ENCODE peak calls at places on chromosomes 1 and 21, in four cellular contexts. One of them, this sample, is unnamed.

GRCh38 chr1:203340112-203340804 is 10.7 kb downstream of the FMOD start:
- DNase-seq in GM12878: no peak
- DNase-seq in HCT116: peak; percentile 76
- DNase-seq in H1: no peak
- DNase-seq in this sample: peak; percentile 88

GRCh38 chr1:181141431-181141910 is 53.0 kb downstream of the IER5 start:
- DNase-seq in GM12878: no peak
- DNase-seq in HCT116: no peak
- DNase-seq in H1: no peak
- DNase-seq in this sample: peak; percentile 88

GRCh38 chr1:221712198-221712684 is 29.6 kb downstream of the DUSP10 start:
- DNase-seq in GM12878: no peak
- DNase-seq in HCT116: no peak
- DNase-seq in H1: no peak
- DNase-seq in this sample: peak; percentile 39

GRCh38 chr1:181423301-181423918 is 59.9 kb upstream of the CACNA1E start:
- DNase-seq in GM12878: no peak
- DNase-seq in H1: peak; percentile 5
- DNase-seq in HCT116: peak; percentile 36
- DNase-seq in this sample: peak; percentile 45

GRCh38 chr1:15684042-15684461 is at the start of gene PLEKHM2:
- DNase-seq in GM12878: no peak
- DNase-seq in H1: no peak
- DNase-seq in HCT116: no peak
- DNase-seq in this sample: peak; percentile 88

GRCh38 chr1:234315091-234315541 is 58.1 kb upstream of the COA6 start:
- DNase-seq in GM12878: no peak
- DNase-seq in H1: no peak
- DNase-seq in HCT116: no peak
- DNase-seq in this sample: no peak

GRCh38 chr21:39004776-39005605 is 178.3 kb downstream of the PSMG1 start:
- DNase-seq in H1: no peak
- DNase-seq in GM12878: no peak
- DNase-seq in HCT116: no peak
- DNase-seq in this sample: peak; percentile 25

GRCh38 chr1:17569200-17570139 is 30.0 kb downstream of the ARHGEF10L start:
- DNase-seq in GM12878: no peak
- DNase-seq in HCT116: peak; percentile 58
- DNase-seq in H1: no peak
- DNase-seq in this sample: peak; percentile 75

GRCh38 chr1:19750882-19751276 is 48.8 kb downstream of the TMCO4 start:
- DNase-seq in GM12878: no peak
- DNase-seq in H1: no peak
- DNase-seq in HCT116: no peak
- DNase-seq in this sample: no peak

GRCh38 chr1:49045371-49045770 is 268.7 kb upstream of the BEND5 start:
- DNase-seq in GM12878: no peak
- DNase-seq in H1: no peak
- DNase-seq in HCT116: no peak
- DNase-seq in this sample: no peak

GRCh38 chr1:164765993-164766720 is 207.2 kb downstream of the PBX1 start:
- DNase-seq in HCT116: no peak
- DNase-seq in H1: no peak
- DNase-seq in GM12878: no peak
- DNase-seq in this sample: no peak

GRCh38 chr1:191022856-191023255 is 545.2 kb upstream of the BRINP3 start:
- DNase-seq in H1: no peak
- DNase-seq in HCT116: no peak
- DNase-seq in GM12878: no peak
- DNase-seq in this sample: no peak

GRCh38 chr1:12617511-12617900 is 504 bp downstream of the DHRS3 start:
- DNase-seq in GM12878: no peak
- DNase-seq in H1: no peak
- DNase-seq in HCT116: no peak
- DNase-seq in this sample: no peak

GRCh38 chr21:31351438-31351837 is 7.4 kb upstream of the TIAM1 start:
- DNase-seq in GM12878: no peak
- DNase-seq in HCT116: no peak
- DNase-seq in H1: peak; percentile 23
- DNase-seq in this sample: no peak

GRCh38 chr1:175628548-175629317 is 114.7 kb downstream of the TNR start:
- DNase-seq in HCT116: no peak
- DNase-seq in H1: no peak
- DNase-seq in GM12878: no peak
- DNase-seq in this sample: no peak

GRCh38 chr1:85606414-85606800 is 25.8 kb downstream of the CCN1 start:
- DNase-seq in GM12878: no peak
- DNase-seq in H1: no peak
- DNase-seq in HCT116: no peak
- DNase-seq in this sample: no peak

GRCh38 chr1:219535021-219535420 is 77.9 kb downstream of the ZC3H11B start:
- DNase-seq in H1: no peak
- DNase-seq in GM12878: no peak
- DNase-seq in HCT116: no peak
- DNase-seq in this sample: no peak

GRCh38 chr1:197435224-197435623 is 167.2 kb downstream of the CRB1 start:
- DNase-seq in H1: no peak
- DNase-seq in GM12878: no peak
- DNase-seq in HCT116: no peak
- DNase-seq in this sample: no peak

GRCh38 chr1:78511334-78511733 is 20.6 kb downstream of the PTGFR start:
- DNase-seq in GM12878: no peak
- DNase-seq in HCT116: no peak
- DNase-seq in H1: no peak
- DNase-seq in this sample: no peak

GRCh38 chr1:214670098-214670497 is 67.1 kb downstream of the CENPF start:
- DNase-seq in HCT116: no peak
- DNase-seq in H1: no peak
- DNase-seq in GM12878: no peak
- DNase-seq in this sample: no peak

GRCh38 chr1:3651939-3652537 is at the start of gene TP73:
- DNase-seq in HCT116: peak; percentile 21
- DNase-seq in H1: no peak
- DNase-seq in GM12878: no peak
- DNase-seq in this sample: peak; percentile 86

GRCh38 chr1:240027059-240027462 is 64.6 kb upstream of the FMN2 start:
- DNase-seq in GM12878: no peak
- DNase-seq in H1: no peak
- DNase-seq in HCT116: no peak
- DNase-seq in this sample: peak; percentile 40

GRCh38 chr1:38463074-38463473 is 396.5 kb downstream of the RRAGC start:
- DNase-seq in GM12878: no peak
- DNase-seq in H1: no peak
- DNase-seq in HCT116: no peak
- DNase-seq in this sample: no peak

GRCh38 chr1:212638419-212639151 is 30.0 kb downstream of the ATF3 start:
- DNase-seq in GM12878: no peak
- DNase-seq in H1: no peak
- DNase-seq in HCT116: no peak
- DNase-seq in this sample: no peak

GRCh38 chr1:242454262-242455051 is 70.0 kb downstream of the PLD5 start:
- DNase-seq in GM12878: no peak
- DNase-seq in HCT116: peak; percentile 3
- DNase-seq in H1: no peak
- DNase-seq in this sample: peak; percentile 45

GRCh38 chr1:10556430-10557005 is 81.8 kb downstream of the PEX14 start:
- DNase-seq in H1: no peak
- DNase-seq in GM12878: no peak
- DNase-seq in HCT116: no peak
- DNase-seq in this sample: no peak

GRCh38 chr1:9202240-9202870 is 32.2 kb upstream of the H6PD start:
- DNase-seq in H1: no peak
- DNase-seq in GM12878: no peak
- DNase-seq in HCT116: no peak
- DNase-seq in this sample: no peak
- TF ChIP-seq EGR1 in H1: no peak
- TF ChIP-seq EGR1 in GM12878: no peak
- TF ChIP-seq EGR1 in HCT116: no peak
- TF ChIP-seq EGR1 in this sample: no peak

DNA sequence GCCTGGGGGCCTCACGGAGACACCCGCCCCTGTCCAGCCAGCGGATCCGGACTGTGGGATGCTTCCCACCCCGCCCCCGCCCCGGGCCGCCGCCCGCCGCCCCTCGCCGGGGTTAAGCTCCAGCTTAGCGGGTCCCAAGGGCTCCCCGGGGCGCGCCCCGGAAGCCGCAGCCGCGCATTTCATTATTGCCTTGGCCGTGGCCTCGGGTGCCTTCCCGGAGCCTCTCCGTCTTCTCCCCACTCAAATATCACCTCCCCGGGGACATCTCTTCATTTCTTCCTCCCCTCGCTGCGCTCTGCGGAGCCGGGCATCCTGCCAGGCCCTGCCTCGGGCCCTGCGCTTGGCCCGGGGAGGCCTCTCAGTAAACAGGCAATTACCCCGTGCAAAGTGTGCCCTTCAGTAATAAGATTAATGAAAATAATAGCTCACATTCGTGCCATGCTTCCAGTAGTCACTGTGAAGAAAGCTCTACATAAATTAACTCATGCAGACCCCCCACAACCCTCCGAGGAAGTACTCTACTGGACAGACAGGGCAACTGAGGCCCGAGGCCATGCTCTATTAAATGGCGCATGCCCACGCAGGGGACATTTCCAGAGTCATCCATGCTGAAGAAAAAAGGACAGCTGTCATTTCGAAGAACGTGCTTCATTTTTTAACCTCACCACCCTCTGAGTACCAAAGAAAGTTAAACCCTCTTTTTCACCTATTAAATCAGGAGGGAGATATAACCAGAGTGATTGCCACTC is 49.9 kb upstream of the LAPTM5 start:
- DNase-seq in GM12878: no peak
- DNase-seq in HCT116: no peak
- DNase-seq in H1: no peak
- DNase-seq in this sample: no peak
- TF ChIP-seq EGR1 in GM12878: no peak
- TF ChIP-seq EGR1 in HCT116: no peak
- TF ChIP-seq EGR1 in H1: no peak
- TF ChIP-seq EGR1 in this sample: no peak

GRCh38 chr1:67429011-67429527 is 1.1 kb downstream of the SERBP1 start:
- DNase-seq in HCT116: no peak
- DNase-seq in GM12878: no peak
- DNase-seq in H1: no peak
- DNase-seq in this sample: peak; percentile 31
- TF ChIP-seq EGR1 in HCT116: no peak
- TF ChIP-seq EGR1 in GM12878: no peak
- TF ChIP-seq EGR1 in H1: no peak
- TF ChIP-seq EGR1 in this sample: no peak

GRCh38 chr1:198701250-198701649 is 62.4 kb downstream of the PTPRC start:
- DNase-seq in HCT116: no peak
- DNase-seq in H1: no peak
- DNase-seq in GM12878: no peak
- DNase-seq in this sample: no peak
- TF ChIP-seq EGR1 in HCT116: no peak
- TF ChIP-seq EGR1 in H1: no peak
- TF ChIP-seq EGR1 in GM12878: no peak
- TF ChIP-seq EGR1 in this sample: no peak

GRCh38 chr1:101236546-101237228 is at the start of gene S1PR1:
- DNase-seq in HCT116: no peak
- DNase-seq in H1: peak; percentile 39
- DNase-seq in GM12878: peak; percentile 28
- DNase-seq in this sample: no peak

GRCh38 chr1:101238041-101238515 is 1.3 kb downstream of the S1PR1 start:
- DNase-seq in H1: no peak
- DNase-seq in HCT116: no peak
- DNase-seq in GM12878: no peak
- DNase-seq in this sample: no peak

GRCh38 chr1:101235696-101236545 is 898 bp upstream of the S1PR1 start:
- DNase-seq in GM12878: peak; percentile 90
- DNase-seq in HCT116: no peak
- DNase-seq in H1: no peak
- DNase-seq in this sample: peak; percentile 28

GRCh38 chr1:101238681-101239094 is 1.9 kb downstream of the S1PR1 start:
- DNase-seq in GM12878: no peak
- DNase-seq in HCT116: peak; percentile 71
- DNase-seq in H1: peak; percentile 59
- DNase-seq in this sample: peak; percentile 83

GRCh38 chr1:101237229-101237837 is 514 bp downstream of the S1PR1 start:
- DNase-seq in H1: no peak
- DNase-seq in HCT116: no peak
- DNase-seq in GM12878: peak; percentile 45
- DNase-seq in this sample: no peak
- TF ChIP-seq EGR1 in H1: no peak
- TF ChIP-seq EGR1 in HCT116: no peak
- TF ChIP-seq EGR1 in GM12878: no peak
- TF ChIP-seq EGR1 in this sample: peak; percentile 20

GRCh38 chr1:53093451-53093754 is 31.4 kb downstream of the PODN start:
- DNase-seq in HCT116: no peak
- DNase-seq in H1: no peak
- DNase-seq in GM12878: no peak
- DNase-seq in this sample: no peak

GRCh38 chr1:53093778-53094532 is 31.9 kb downstream of the PODN start:
- DNase-seq in GM12878: no peak
- DNase-seq in H1: no peak
- DNase-seq in HCT116: no peak
- DNase-seq in this sample: no peak

GRCh38 chr1:53090227-53091147 is 28.5 kb downstream of the PODN start:
- DNase-seq in H1: no peak
- DNase-seq in HCT116: no peak
- DNase-seq in GM12878: no peak
- DNase-seq in this sample: no peak

GRCh38 chr1:53092659-53093450 is 30.8 kb downstream of the PODN start:
- DNase-seq in HCT116: no peak
- DNase-seq in GM12878: no peak
- DNase-seq in H1: no peak
- DNase-seq in this sample: no peak

GRCh38 chr1:53091841-53092645 is 30.0 kb downstream of the PODN start:
- DNase-seq in HCT116: no peak
- DNase-seq in H1: no peak
- DNase-seq in GM12878: no peak
- DNase-seq in this sample: no peak
- TF ChIP-seq EGR1 in HCT116: no peak
- TF ChIP-seq EGR1 in H1: no peak
- TF ChIP-seq EGR1 in GM12878: no peak
- TF ChIP-seq EGR1 in this sample: no peak

GRCh38 chr21:45076245-45076661 is 1.9 kb downstream of the ADARB1 start:
- DNase-seq in H1: no peak
- DNase-seq in GM12878: no peak
- DNase-seq in HCT116: no peak
- DNase-seq in this sample: no peak
- TF ChIP-seq EGR1 in H1: no peak
- TF ChIP-seq EGR1 in GM12878: no peak
- TF ChIP-seq EGR1 in HCT116: no peak
- TF ChIP-seq EGR1 in this sample: no peak

GRCh38 chr1:185041742-185042141 is 3.6 kb upstream of the RNF2 start:
- DNase-seq in GM12878: no peak
- DNase-seq in HCT116: no peak
- DNase-seq in H1: no peak
- DNase-seq in this sample: no peak

GRCh38 chr1:185045793-185046441 is 559 bp downstream of the RNF2 start:
- DNase-seq in HCT116: no peak
- DNase-seq in GM12878: no peak
- DNase-seq in H1: no peak
- DNase-seq in this sample: peak; percentile 74

GRCh38 chr1:185046639-185047038 is 1.3 kb downstream of the RNF2 start:
- DNase-seq in HCT116: no peak
- DNase-seq in GM12878: no peak
- DNase-seq in H1: no peak
- DNase-seq in this sample: no peak

GRCh38 chr1:185044387-185044786 is 971 bp upstream of the RNF2 start:
- DNase-seq in HCT116: no peak
- DNase-seq in GM12878: no peak
- DNase-seq in H1: no peak
- DNase-seq in this sample: no peak

GRCh38 chr1:185044981-185045792 is at the start of gene RNF2:
- DNase-seq in HCT116: peak; percentile 43
- DNase-seq in GM12878: peak; percentile 13
- DNase-seq in H1: peak; percentile 47
- DNase-seq in this sample: peak; percentile 94
- TF ChIP-seq EGR1 in HCT116: no peak
- TF ChIP-seq EGR1 in GM12878: no peak
- TF ChIP-seq EGR1 in H1: no peak
- TF ChIP-seq EGR1 in this sample: no peak